ENCODE peak calls at places on chromosomes 5 and 9, in six cellular contexts. Y is hepatocyte, P is pancreas, L is RKO, V is fibroblast of villous mesenchyme, W is NCI-H460. R is an unnamed sample.
A peak's percentile ranks its signal among the peaks of the same experiment; 100 is the strongest.

GRCh38 chr9:125409637-125410521 is 148.3 kb downstream of the GAPVD1 start:
- DNase-seq in Y (no peak), P (no peak), L (peak; percentile 96), V (peak; percentile 86), W (peak; percentile 97), R (peak; percentile 65)

GRCh38 chr5:55226934-55227737 is at the start of gene MCIDAS:
- DNase-seq in Y (peak; percentile 76), P (peak; percentile 80), L (peak; percentile 83), V (peak; percentile 25), W (peak; percentile 74), R (peak; percentile 60)

GRCh38 chr5:147863409-147864194 is 14.9 kb upstream of the SCGB3A2 start:
- DNase-seq in Y (no peak), P (no peak), L (no peak), V (no peak), W (no peak), R (no peak)

GRCh38 chr5:17302138-17302537 is 84.7 kb downstream of the BASP1 start:
- DNase-seq in Y (no peak), P (no peak), L (peak; percentile 21), V (no peak), W (peak; percentile 78), R (no peak)

GRCh38 chr9:83061036-83061435 is 1.9 kb downstream of the RASEF start:
- DNase-seq in Y (peak; percentile 8), P (no peak), L (no peak), V (no peak), W (no peak), R (no peak)

GRCh38 chr5:42767491-42768105 is 11.0 kb downstream of the CCDC152 start:
- DNase-seq in Y (peak; percentile 49), P (no peak), L (peak; percentile 50), V (peak; percentile 34), W (peak; percentile 26), R (no peak)

GRCh38 chr9:109264865-109265532 is 55.9 kb downstream of the EPB41L4B start:
- DNase-seq in Y (no peak), P (peak; percentile 80), L (no peak), V (no peak), W (no peak), R (peak; percentile 28)

GRCh38 chr5:132498686-132499271 is 8.2 kb upstream of the IRF1 start:
- DNase-seq in Y (peak; percentile 3), P (peak; percentile 10), L (no peak), V (peak; percentile 50), W (no peak), R (no peak)

GRCh38 chr9:14511452-14511851 is 181.8 kb downstream of the ZDHHC21 start:
- DNase-seq in Y (no peak), P (no peak), L (peak; percentile 56), V (no peak), W (no peak), R (no peak)

GRCh38 chr9:69444021-69444420 is 119.0 kb downstream of the ENTREP1 start:
- DNase-seq in Y (no peak), P (no peak), L (no peak), V (peak; percentile 12), W (no peak), R (no peak)

GRCh38 chr5:98742395-98743073 is 30.9 kb upstream of the RGMB start:
- DNase-seq in Y (no peak), P (no peak), L (no peak), V (no peak), W (no peak), R (peak; percentile 52)

GRCh38 chr5:57780306-57780958 is 297.8 kb upstream of the ACTBL2 start:
- DNase-seq in Y (no peak), P (no peak), L (no peak), V (no peak), W (no peak), R (no peak)